ENCODE peak calls at places on chromosomes 16 and 17, in seven cellular contexts. One of them, this sample, is unnamed.

GRCh38 chr17:21677911-21678310 is 14.4 kb upstream of the KCNJ18 start:
- DNase-seq in SW 1271: no peak
- DNase-seq in NCI-H1436: no peak
- DNase-seq in neural progenitor cell: no peak
- DNase-seq in activated CD4-positive, alpha-beta T cell treated with anti-CD3 and anti-CD28 coated beads, Interleukin-2, amount 10 ng/mL, durations not matched to agents 7 days and 5 days: no peak
- DNase-seq in uterus: no peak
- DNase-seq in smooth muscle cell of the brain vasculature: no peak
- DNase-seq in this sample: peak

GRCh38 chr16:269061-269796 is 6.5 kb downstream of the RGS11 start:
- DNase-seq in SW 1271: no peak
- DNase-seq in NCI-H1436: no peak
- DNase-seq in neural progenitor cell: no peak
- DNase-seq in activated CD4-positive, alpha-beta T cell treated with anti-CD3 and anti-CD28 coated beads, Interleukin-2, amount 10 ng/mL, durations not matched to agents 7 days and 5 days: no peak
- DNase-seq in uterus: no peak
- DNase-seq in smooth muscle cell of the brain vasculature: no peak
- DNase-seq in this sample: no peak

GRCh38 chr16:88298882-88299745 is 83.6 kb upstream of the ZNF469 start:
- DNase-seq in SW 1271: no peak
- DNase-seq in NCI-H1436: no peak
- DNase-seq in neural progenitor cell: no peak
- DNase-seq in activated CD4-positive, alpha-beta T cell treated with anti-CD3 and anti-CD28 coated beads, Interleukin-2, amount 10 ng/mL, durations not matched to agents 7 days and 5 days: no peak
- DNase-seq in uterus: no peak
- DNase-seq in smooth muscle cell of the brain vasculature: no peak
- DNase-seq in this sample: no peak

GRCh38 chr17:9021985-9022552 is 759 bp downstream of the NTN1 start:
- DNase-seq in SW 1271: no peak
- DNase-seq in NCI-H1436: no peak
- DNase-seq in neural progenitor cell: peak
- DNase-seq in activated CD4-positive, alpha-beta T cell treated with anti-CD3 and anti-CD28 coated beads, Interleukin-2, amount 10 ng/mL, durations not matched to agents 7 days and 5 days: no peak
- DNase-seq in uterus: peak
- DNase-seq in smooth muscle cell of the brain vasculature: no peak
- DNase-seq in this sample: peak

GRCh38 chr16:17228708-17229055 is 242.1 kb downstream of the XYLT1 start:
- DNase-seq in SW 1271: no peak
- DNase-seq in NCI-H1436: no peak
- DNase-seq in neural progenitor cell: no peak
- DNase-seq in activated CD4-positive, alpha-beta T cell treated with anti-CD3 and anti-CD28 coated beads, Interleukin-2, amount 10 ng/mL, durations not matched to agents 7 days and 5 days: no peak
- DNase-seq in uterus: no peak
- DNase-seq in smooth muscle cell of the brain vasculature: no peak
- DNase-seq in this sample: no peak

GRCh38 chr17:10067446-10068143 is 130.8 kb downstream of the GAS7 start:
- DNase-seq in SW 1271: no peak
- DNase-seq in NCI-H1436: no peak
- DNase-seq in neural progenitor cell: no peak
- DNase-seq in activated CD4-positive, alpha-beta T cell treated with anti-CD3 and anti-CD28 coated beads, Interleukin-2, amount 10 ng/mL, durations not matched to agents 7 days and 5 days: no peak
- DNase-seq in uterus: no peak
- DNase-seq in smooth muscle cell of the brain vasculature: no peak
- DNase-seq in this sample: no peak

GRCh38 chr16:67486805-67487204 is 3.5 kb upstream of the AGRP start:
- DNase-seq in SW 1271: no peak
- DNase-seq in NCI-H1436: no peak
- DNase-seq in neural progenitor cell: no peak
- DNase-seq in activated CD4-positive, alpha-beta T cell treated with anti-CD3 and anti-CD28 coated beads, Interleukin-2, amount 10 ng/mL, durations not matched to agents 7 days and 5 days: no peak
- DNase-seq in uterus: no peak
- DNase-seq in smooth muscle cell of the brain vasculature: no peak
- DNase-seq in this sample: no peak

GRCh38 chr17:77528516-77529327 is 388.0 kb downstream of the SEC14L1 start:
- DNase-seq in SW 1271: no peak
- DNase-seq in NCI-H1436: peak
- DNase-seq in neural progenitor cell: peak
- DNase-seq in activated CD4-positive, alpha-beta T cell treated with anti-CD3 and anti-CD28 coated beads, Interleukin-2, amount 10 ng/mL, durations not matched to agents 7 days and 5 days: peak
- DNase-seq in uterus: no peak
- DNase-seq in smooth muscle cell of the brain vasculature: no peak
- DNase-seq in this sample: peak

GRCh38 chr16:86931410-86931941 is 353.1 kb downstream of the FOXL1 start:
- DNase-seq in SW 1271: no peak
- DNase-seq in NCI-H1436: no peak
- DNase-seq in neural progenitor cell: no peak
- DNase-seq in activated CD4-positive, alpha-beta T cell treated with anti-CD3 and anti-CD28 coated beads, Interleukin-2, amount 10 ng/mL, durations not matched to agents 7 days and 5 days: no peak
- DNase-seq in uterus: peak
- DNase-seq in smooth muscle cell of the brain vasculature: no peak
- DNase-seq in this sample: no peak

GRCh38 chr16:8956265-8957060 is 7.2 kb downstream of the USP7 start:
- DNase-seq in SW 1271: no peak
- DNase-seq in NCI-H1436: no peak
- DNase-seq in neural progenitor cell: no peak
- DNase-seq in activated CD4-positive, alpha-beta T cell treated with anti-CD3 and anti-CD28 coated beads, Interleukin-2, amount 10 ng/mL, durations not matched to agents 7 days and 5 days: no peak
- DNase-seq in uterus: peak
- DNase-seq in smooth muscle cell of the brain vasculature: no peak
- DNase-seq in this sample: no peak

GRCh38 chr17:63420868-63421680 is 25.0 kb downstream of the CYB561 start:
- DNase-seq in SW 1271: no peak
- DNase-seq in NCI-H1436: no peak
- DNase-seq in neural progenitor cell: no peak
- DNase-seq in activated CD4-positive, alpha-beta T cell treated with anti-CD3 and anti-CD28 coated beads, Interleukin-2, amount 10 ng/mL, durations not matched to agents 7 days and 5 days: no peak
- DNase-seq in uterus: no peak
- DNase-seq in smooth muscle cell of the brain vasculature: no peak
- DNase-seq in this sample: no peak

GRCh38 chr17:58337600-58338453 is 9.2 kb upstream of the TSPOAP1 start:
- DNase-seq in SW 1271: no peak
- DNase-seq in NCI-H1436: no peak
- DNase-seq in neural progenitor cell: peak
- DNase-seq in activated CD4-positive, alpha-beta T cell treated with anti-CD3 and anti-CD28 coated beads, Interleukin-2, amount 10 ng/mL, durations not matched to agents 7 days and 5 days: peak
- DNase-seq in uterus: peak
- DNase-seq in smooth muscle cell of the brain vasculature: no peak
- DNase-seq in this sample: peak

GRCh38 chr16:86477642-86478041 is 32.7 kb upstream of the FOXF1 start:
- DNase-seq in SW 1271: no peak
- DNase-seq in NCI-H1436: no peak
- DNase-seq in neural progenitor cell: no peak
- DNase-seq in activated CD4-positive, alpha-beta T cell treated with anti-CD3 and anti-CD28 coated beads, Interleukin-2, amount 10 ng/mL, durations not matched to agents 7 days and 5 days: no peak
- DNase-seq in uterus: no peak
- DNase-seq in smooth muscle cell of the brain vasculature: no peak
- DNase-seq in this sample: no peak

GRCh38 chr16:23753908-23754593 is 775 bp upstream of the CHP2 start:
- DNase-seq in SW 1271: no peak
- DNase-seq in NCI-H1436: no peak
- DNase-seq in neural progenitor cell: peak
- DNase-seq in activated CD4-positive, alpha-beta T cell treated with anti-CD3 and anti-CD28 coated beads, Interleukin-2, amount 10 ng/mL, durations not matched to agents 7 days and 5 days: no peak
- DNase-seq in uterus: no peak
- DNase-seq in smooth muscle cell of the brain vasculature: no peak
- DNase-seq in this sample: no peak

GRCh38 chr17:266701-267656 is 85.5 kb upstream of the DOC2B start:
- DNase-seq in SW 1271: no peak
- DNase-seq in NCI-H1436: no peak
- DNase-seq in neural progenitor cell: peak
- DNase-seq in activated CD4-positive, alpha-beta T cell treated with anti-CD3 and anti-CD28 coated beads, Interleukin-2, amount 10 ng/mL, durations not matched to agents 7 days and 5 days: peak
- DNase-seq in uterus: peak
- DNase-seq in smooth muscle cell of the brain vasculature: no peak
- DNase-seq in this sample: no peak

GRCh38 chr17:4634981-4635380 is 6.5 kb downstream of the ALOX15 start:
- DNase-seq in SW 1271: no peak
- DNase-seq in NCI-H1436: no peak
- DNase-seq in neural progenitor cell: no peak
- DNase-seq in activated CD4-positive, alpha-beta T cell treated with anti-CD3 and anti-CD28 coated beads, Interleukin-2, amount 10 ng/mL, durations not matched to agents 7 days and 5 days: no peak
- DNase-seq in uterus: no peak
- DNase-seq in smooth muscle cell of the brain vasculature: no peak
- DNase-seq in this sample: no peak

GRCh38 chr17:22266231-22266630 is 573.9 kb downstream of the KCNJ18 start:
- DNase-seq in SW 1271: no peak
- DNase-seq in NCI-H1436: no peak
- DNase-seq in neural progenitor cell: no peak
- DNase-seq in activated CD4-positive, alpha-beta T cell treated with anti-CD3 and anti-CD28 coated beads, Interleukin-2, amount 10 ng/mL, durations not matched to agents 7 days and 5 days: no peak
- DNase-seq in uterus: no peak
- DNase-seq in smooth muscle cell of the brain vasculature: no peak
- DNase-seq in this sample: no peak

GRCh38 chr17:82078433-82078832 is 12.8 kb upstream of the DUS1L start:
- DNase-seq in SW 1271: no peak
- DNase-seq in NCI-H1436: no peak
- DNase-seq in neural progenitor cell: no peak
- DNase-seq in activated CD4-positive, alpha-beta T cell treated with anti-CD3 and anti-CD28 coated beads, Interleukin-2, amount 10 ng/mL, durations not matched to agents 7 days and 5 days: no peak
- DNase-seq in uterus: no peak
- DNase-seq in smooth muscle cell of the brain vasculature: no peak
- DNase-seq in this sample: no peak

GRCh38 chr17:13835151-13835550 is 233.4 kb upstream of the HS3ST3A1 start:
- DNase-seq in SW 1271: no peak
- DNase-seq in NCI-H1436: no peak
- DNase-seq in neural progenitor cell: no peak
- DNase-seq in activated CD4-positive, alpha-beta T cell treated with anti-CD3 and anti-CD28 coated beads, Interleukin-2, amount 10 ng/mL, durations not matched to agents 7 days and 5 days: no peak
- DNase-seq in uterus: no peak
- DNase-seq in smooth muscle cell of the brain vasculature: no peak
- DNase-seq in this sample: no peak

GRCh38 chr16:84931506-84931905 is 79.8 kb downstream of the ZDHHC7 start:
- DNase-seq in SW 1271: no peak
- DNase-seq in NCI-H1436: no peak
- DNase-seq in neural progenitor cell: no peak
- DNase-seq in activated CD4-positive, alpha-beta T cell treated with anti-CD3 and anti-CD28 coated beads, Interleukin-2, amount 10 ng/mL, durations not matched to agents 7 days and 5 days: no peak
- DNase-seq in uterus: no peak
- DNase-seq in smooth muscle cell of the brain vasculature: no peak
- DNase-seq in this sample: no peak

GRCh38 chr17:31582151-31582907 is 190.9 kb downstream of the RAB11FIP4 start:
- DNase-seq in SW 1271: no peak
- DNase-seq in NCI-H1436: no peak
- DNase-seq in neural progenitor cell: no peak
- DNase-seq in activated CD4-positive, alpha-beta T cell treated with anti-CD3 and anti-CD28 coated beads, Interleukin-2, amount 10 ng/mL, durations not matched to agents 7 days and 5 days: no peak
- DNase-seq in uterus: peak
- DNase-seq in smooth muscle cell of the brain vasculature: no peak
- DNase-seq in this sample: no peak

GRCh38 chr16:67594956-67595355 is 32.6 kb downstream of the CTCF start:
- DNase-seq in SW 1271: no peak
- DNase-seq in NCI-H1436: no peak
- DNase-seq in neural progenitor cell: no peak
- DNase-seq in activated CD4-positive, alpha-beta T cell treated with anti-CD3 and anti-CD28 coated beads, Interleukin-2, amount 10 ng/mL, durations not matched to agents 7 days and 5 days: no peak
- DNase-seq in uterus: peak
- DNase-seq in smooth muscle cell of the brain vasculature: no peak
- DNase-seq in this sample: no peak

GRCh38 chr16:10619271-10619849 is 39.0 kb upstream of the EMP2 start:
- DNase-seq in SW 1271: no peak
- DNase-seq in NCI-H1436: peak
- DNase-seq in neural progenitor cell: peak
- DNase-seq in activated CD4-positive, alpha-beta T cell treated with anti-CD3 and anti-CD28 coated beads, Interleukin-2, amount 10 ng/mL, durations not matched to agents 7 days and 5 days: no peak
- DNase-seq in uterus: no peak
- DNase-seq in smooth muscle cell of the brain vasculature: no peak
- DNase-seq in this sample: no peak

GRCh38 chr16:1812732-1813163 is 13.9 kb downstream of the HAGH start:
- DNase-seq in SW 1271: no peak
- DNase-seq in NCI-H1436: no peak
- DNase-seq in neural progenitor cell: peak
- DNase-seq in activated CD4-positive, alpha-beta T cell treated with anti-CD3 and anti-CD28 coated beads, Interleukin-2, amount 10 ng/mL, durations not matched to agents 7 days and 5 days: peak
- DNase-seq in uterus: no peak
- DNase-seq in smooth muscle cell of the brain vasculature: peak
- DNase-seq in this sample: peak

GRCh38 chr16:81035975-81036750 is 521 bp downstream of the ATMIN start:
- DNase-seq in SW 1271: peak
- DNase-seq in NCI-H1436: no peak
- DNase-seq in neural progenitor cell: peak
- DNase-seq in activated CD4-positive, alpha-beta T cell treated with anti-CD3 and anti-CD28 coated beads, Interleukin-2, amount 10 ng/mL, durations not matched to agents 7 days and 5 days: peak
- DNase-seq in uterus: peak
- DNase-seq in smooth muscle cell of the brain vasculature: no peak
- DNase-seq in this sample: no peak

GRCh38 chr17:42608692-42609181 is 437 bp downstream of the RETREG3 start:
- DNase-seq in SW 1271: no peak
- DNase-seq in NCI-H1436: no peak
- DNase-seq in neural progenitor cell: peak
- DNase-seq in activated CD4-positive, alpha-beta T cell treated with anti-CD3 and anti-CD28 coated beads, Interleukin-2, amount 10 ng/mL, durations not matched to agents 7 days and 5 days: peak
- DNase-seq in uterus: no peak
- DNase-seq in smooth muscle cell of the brain vasculature: no peak
- DNase-seq in this sample: no peak

GRCh38 chr17:77217136-77217535 is 76.4 kb downstream of the SEC14L1 start:
- DNase-seq in SW 1271: no peak
- DNase-seq in NCI-H1436: no peak
- DNase-seq in neural progenitor cell: no peak
- DNase-seq in activated CD4-positive, alpha-beta T cell treated with anti-CD3 and anti-CD28 coated beads, Interleukin-2, amount 10 ng/mL, durations not matched to agents 7 days and 5 days: no peak
- DNase-seq in uterus: no peak
- DNase-seq in smooth muscle cell of the brain vasculature: no peak
- DNase-seq in this sample: no peak

GRCh38 chr16:84992700-84993075 is 18.6 kb downstream of the ZDHHC7 start:
- DNase-seq in SW 1271: no peak
- DNase-seq in NCI-H1436: no peak
- DNase-seq in neural progenitor cell: no peak
- DNase-seq in activated CD4-positive, alpha-beta T cell treated with anti-CD3 and anti-CD28 coated beads, Interleukin-2, amount 10 ng/mL, durations not matched to agents 7 days and 5 days: no peak
- DNase-seq in uterus: no peak
- DNase-seq in smooth muscle cell of the brain vasculature: no peak
- DNase-seq in this sample: no peak

GRCh38 chr16:86850675-86851074 is 272.3 kb downstream of the FOXL1 start:
- DNase-seq in SW 1271: no peak
- DNase-seq in NCI-H1436: no peak
- DNase-seq in neural progenitor cell: no peak
- DNase-seq in activated CD4-positive, alpha-beta T cell treated with anti-CD3 and anti-CD28 coated beads, Interleukin-2, amount 10 ng/mL, durations not matched to agents 7 days and 5 days: no peak
- DNase-seq in uterus: no peak
- DNase-seq in smooth muscle cell of the brain vasculature: no peak
- DNase-seq in this sample: no peak

GRCh38 chr16:63577891-63578290 is 1541.7 kb upstream of the CDH8 start:
- DNase-seq in SW 1271: no peak
- DNase-seq in NCI-H1436: no peak
- DNase-seq in neural progenitor cell: no peak
- DNase-seq in activated CD4-positive, alpha-beta T cell treated with anti-CD3 and anti-CD28 coated beads, Interleukin-2, amount 10 ng/mL, durations not matched to agents 7 days and 5 days: no peak
- DNase-seq in uterus: no peak
- DNase-seq in smooth muscle cell of the brain vasculature: no peak
- DNase-seq in this sample: no peak

This sample was measured in activated naive CD8-positive, alpha-beta T cell treated with anti-CD3 and anti-CD28 coated beads, Interleukin-2, amount 10 ng/mL, durations not matched to agents 7 days and 5 days.